ENCODE peak calls at places on chromosomes 16 and 17, in four cellular contexts. A is GM10248, N is glutamatergic neuron, V is cardiac muscle cell. J is an unnamed sample.

GRCh38 chr17:45020354-45021138 is 30.9 kb downstream of the DCAKD start:
- DNase-seq in A (no peak), N (peak; percentile 50), V (no peak), J (no peak)

GRCh38 chr17:9021158-9021984 is at the start of gene NTN1:
- DNase-seq in A (peak; percentile 87), N (peak; percentile 61), V (peak; percentile 69), J (peak; percentile 72)

GRCh38 chr17:77385750-77386501 is 245.2 kb downstream of the SEC14L1 start:
- DNase-seq in A (no peak), N (peak; percentile 54), V (no peak), J (peak; percentile 42)

GRCh38 chr16:85279874-85280545 is 167.7 kb upstream of the CIBAR2 start:
- DNase-seq in A (no peak), N (no peak), V (no peak), J (no peak)

GRCh38 chr16:86344881-86345280 is 165.4 kb upstream of the FOXF1 start:
- DNase-seq in A (no peak), N (no peak), V (no peak), J (no peak)

GRCh38 chr17:44360826-44361225 is 2.8 kb downstream of the FAM171A2 start:
- DNase-seq in A (no peak), N (no peak), V (peak; percentile 42), J (no peak)

GRCh38 chr16:1347962-1348361 is 3.7 kb downstream of the TSR3 start:
- DNase-seq in A (no peak), N (no peak), V (no peak), J (no peak)

GRCh38 chr17:78972507-78973105 is 7.1 kb downstream of the LGALS3BP start:
- DNase-seq in A (no peak), N (no peak), V (no peak), J (no peak)

GRCh38 chr16:30370444-30371247 is at the start of gene TBC1D10B:
- DNase-seq in A (peak; percentile 95), N (peak; percentile 98), V (peak; percentile 99), J (peak; percentile 99)
- TF ChIP-seq CTCF in A (no peak), N (peak; percentile 42), V (peak; percentile 26), J (no peak)

GRCh38 chr16:4232541-4233386 is 9.1 kb downstream of the SRL start:
- DNase-seq in A (no peak), N (no peak), V (peak; percentile 61), J (no peak)
- TF ChIP-seq CTCF in A (no peak), N (no peak), V (no peak), J (no peak)

GRCh38 chr17:81438024-81438664 is 42.9 kb downstream of the BAHCC1 start:
- DNase-seq in A (no peak), N (no peak), V (no peak), J (no peak)
- TF ChIP-seq CTCF in A (no peak), N (no peak), V (no peak), J (no peak)

GRCh38 chr17:74780443-74781238 is 4.5 kb upstream of the NAT9 start:
- DNase-seq in A (no peak), N (no peak), V (no peak), J (peak; percentile 61)

GRCh38 chr17:74782571-74782970 is 6.4 kb upstream of the NAT9 start:
- DNase-seq in A (no peak), N (no peak), V (no peak), J (no peak)

GRCh38 chr17:74786411-74787097 is 10.4 kb upstream of the NAT9 start:
- DNase-seq in A (no peak), N (no peak), V (no peak), J (no peak)

GRCh38 chr17:74785981-74786360 is 9.8 kb upstream of the NAT9 start:
- DNase-seq in A (no peak), N (no peak), V (no peak), J (no peak)

GRCh38 chr17:74785096-74785980 is 9.2 kb upstream of the NAT9 start:
- DNase-seq in A (no peak), N (no peak), V (no peak), J (peak; percentile 65)
- TF ChIP-seq CTCF in A (no peak), N (no peak), V (no peak), J (no peak)

GRCh38 chr17:38660097-38661026 is 14.4 kb downstream of the EPOP start:
- DNase-seq in A (no peak), N (no peak), V (no peak), J (no peak)
- TF ChIP-seq CTCF in A (no peak), N (no peak), V (no peak), J (no peak)

DNA sequence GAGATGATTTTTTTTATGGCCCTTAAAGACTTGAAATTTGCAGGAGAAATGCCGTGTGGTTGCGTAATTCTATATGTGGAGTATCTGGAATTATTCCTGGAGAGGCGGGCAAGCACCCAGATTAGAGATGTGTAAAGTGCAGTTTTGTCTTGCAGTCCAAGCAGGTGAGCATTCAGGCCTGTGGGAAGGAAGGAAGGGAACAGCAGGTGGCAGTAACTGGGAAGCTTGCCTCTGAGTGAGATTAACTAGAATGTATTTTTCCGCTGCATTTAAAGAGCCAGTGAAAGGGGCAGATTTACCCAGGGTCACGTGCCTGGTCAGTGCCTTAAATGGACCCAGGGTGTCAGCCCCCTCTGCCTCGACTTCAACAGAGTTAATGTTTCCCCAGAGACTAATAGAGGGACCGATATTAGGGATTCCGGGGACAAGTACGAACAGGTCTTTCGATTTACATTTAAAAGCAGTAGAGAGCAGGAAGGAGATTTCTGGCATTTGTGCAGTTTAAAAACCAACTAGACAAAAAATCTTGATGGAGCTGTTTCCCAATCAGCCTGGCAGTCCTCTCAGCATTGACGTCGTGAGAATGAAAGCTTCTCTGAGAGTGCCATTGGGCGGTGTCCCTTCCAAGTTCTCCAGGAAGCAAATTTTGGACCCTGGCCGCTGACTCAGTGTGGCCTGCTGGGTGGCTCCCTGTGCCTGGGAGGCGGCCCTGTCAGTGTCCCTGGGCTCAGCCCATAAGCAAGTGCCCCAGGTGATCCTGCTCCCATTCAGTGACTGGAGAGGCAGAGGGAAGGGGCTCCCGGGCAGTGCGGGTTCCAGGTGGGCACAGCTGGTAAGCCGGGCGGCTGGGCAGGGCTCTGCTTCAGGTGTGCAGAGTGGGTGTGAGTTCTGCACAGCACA is 38.2 kb downstream of the KSR1 start:
- DNase-seq in A (no peak), N (no peak), V (peak; percentile 51), J (no peak)
- TF ChIP-seq CTCF in A (peak; percentile 18), N (no peak), V (peak; percentile 21), J (no peak)

GRCh38 chr16:4271176-4272113 is 1.4 kb downstream of the TFAP4 start:
- DNase-seq in A (peak; percentile 93), N (peak; percentile 94), V (peak; percentile 93), J (peak; percentile 96)
- TF ChIP-seq CTCF in A (peak; percentile 20), N (no peak), V (no peak), J (no peak)

GRCh38 chr16:9053006-9053601 is 38.3 kb upstream of the HAPSTR1 start:
- DNase-seq in A (no peak), N (peak; percentile 71), V (peak; percentile 87), J (peak; percentile 48)

GRCh38 chr16:9047689-9048301 is 43.6 kb upstream of the HAPSTR1 start:
- DNase-seq in A (peak; percentile 61), N (peak; percentile 21), V (peak; percentile 47), J (peak; percentile 76)

GRCh38 chr16:9048302-9048700 is 43.1 kb upstream of the HAPSTR1 start:
- DNase-seq in A (no peak), N (no peak), V (no peak), J (no peak)

GRCh38 chr16:9049241-9049640 is 42.2 kb upstream of the HAPSTR1 start:
- DNase-seq in A (no peak), N (no peak), V (no peak), J (no peak)

DNA sequence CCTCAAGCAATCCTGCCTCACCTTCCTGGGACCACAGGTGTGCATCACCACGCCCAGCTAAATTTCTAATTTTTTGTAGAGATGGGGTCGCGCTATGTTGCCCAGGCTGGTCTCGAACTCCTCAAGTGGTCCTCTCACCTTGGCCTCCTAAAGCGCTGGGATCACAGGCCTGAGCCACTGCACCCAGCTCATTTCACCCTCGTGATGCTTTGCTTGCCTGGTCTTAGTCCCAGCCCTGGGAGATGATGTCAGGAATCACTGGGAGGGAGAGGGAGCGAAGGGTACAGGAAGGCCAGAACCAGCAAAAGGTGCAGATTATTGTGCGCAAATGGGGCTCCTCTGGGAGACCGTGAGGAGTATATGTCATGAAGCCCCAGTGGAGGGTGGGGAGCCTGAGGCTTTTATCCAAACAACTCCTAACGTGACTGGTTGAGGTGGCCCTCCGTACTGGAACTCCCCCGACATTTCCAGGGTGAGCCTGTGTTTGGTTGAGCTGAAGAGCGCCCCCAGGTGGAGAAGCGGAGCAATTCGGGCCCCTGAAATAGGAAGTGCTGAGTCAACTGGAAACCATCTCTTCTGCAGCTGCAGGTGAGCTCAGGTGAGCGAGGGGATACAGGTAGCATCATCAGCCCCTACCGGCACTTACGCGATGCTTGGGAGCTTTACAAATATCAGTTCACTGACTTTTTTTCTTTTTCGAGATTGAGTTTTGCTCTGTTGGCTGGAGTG is 41.2 kb upstream of the HAPSTR1 start:
- DNase-seq in A (no peak), N (peak; percentile 24), V (peak; percentile 11), J (peak; percentile 39)
- TF ChIP-seq CTCF in A (peak; percentile 35), N (peak; percentile 74), V (peak; percentile 59), J (peak; percentile 69)

DNA sequence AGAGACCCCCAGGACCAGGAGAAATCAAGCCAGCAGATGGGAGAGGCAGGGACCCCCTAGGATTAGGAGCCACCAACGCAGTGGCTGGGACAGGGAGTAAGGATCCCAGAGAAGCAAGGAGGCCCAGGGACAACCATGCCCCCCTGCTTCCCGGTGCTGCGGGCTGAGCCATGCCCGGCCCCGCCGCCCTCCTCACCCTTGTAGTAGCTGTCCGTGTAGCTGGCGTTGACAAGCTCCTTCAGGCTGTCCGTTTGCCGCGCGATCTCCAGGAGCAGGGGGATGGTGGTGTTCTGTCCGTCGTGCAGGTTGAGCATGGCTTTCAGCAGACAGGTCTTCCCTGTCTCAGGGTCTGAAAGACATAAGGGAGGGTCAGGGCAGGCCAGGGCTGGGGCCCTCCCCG is 18.4 kb downstream of the TRPV1 start:
- DNase-seq in A (no peak), N (no peak), V (peak; percentile 85), J (no peak)
- TF ChIP-seq CTCF in A (no peak), N (no peak), V (no peak), J (no peak)

GRCh38 chr17:75878174-75878998 is at the start of gene TRIM47:
- DNase-seq in A (no peak), N (peak; percentile 49), V (peak; percentile 49), J (peak; percentile 60)
- TF ChIP-seq CTCF in A (no peak), N (no peak), V (peak; percentile 23), J (no peak)